ENCODE peak calls at places on chromosomes 6 and 20, in four cellular contexts. One of them, this sample, is unnamed.
A peak's percentile ranks its signal among the peaks of the same experiment; 100 is the strongest.

GRCh38 chr20:1122388-1123315 is 4.2 kb downstream of the PSMF1 start:
- DNase-seq in fibroblast of lung: peak; percentile 31
- DNase-seq in SK-N-SH: no peak
- DNase-seq in keratinocyte: no peak
- DNase-seq in this sample: no peak

GRCh38 chr6:126015869-126016268 is 29.5 kb downstream of the TRMT11 start:
- DNase-seq in SK-N-SH: no peak
- DNase-seq in keratinocyte: no peak
- DNase-seq in fibroblast of lung: peak; percentile 88
- DNase-seq in this sample: no peak

GRCh38 chr6:3526962-3527796 is 70.3 kb upstream of the SLC22A23 start:
- DNase-seq in keratinocyte: no peak
- DNase-seq in fibroblast of lung: no peak
- DNase-seq in SK-N-SH: no peak
- DNase-seq in this sample: no peak

GRCh38 chr6:126341126-126341525 is 1.2 kb downstream of the CENPW start:
- DNase-seq in SK-N-SH: no peak
- DNase-seq in fibroblast of lung: no peak
- DNase-seq in keratinocyte: no peak
- DNase-seq in this sample: no peak

GRCh38 chr20:1838479-1839279 is 56.5 kb upstream of the SIRPA start:
- DNase-seq in keratinocyte: no peak
- DNase-seq in SK-N-SH: peak; percentile 76
- DNase-seq in fibroblast of lung: no peak
- DNase-seq in this sample: no peak

GRCh38 chr6:29589423-29590048 is 4.6 kb downstream of the OR2H2 start:
- DNase-seq in keratinocyte: peak; percentile 13
- DNase-seq in SK-N-SH: peak; percentile 54
- DNase-seq in fibroblast of lung: peak; percentile 30
- DNase-seq in this sample: peak; percentile 82

GRCh38 chr6:105835373-105835772 is 250.8 kb upstream of the PRDM1 start:
- DNase-seq in keratinocyte: peak; percentile 11
- DNase-seq in fibroblast of lung: peak; percentile 49
- DNase-seq in SK-N-SH: no peak
- DNase-seq in this sample: peak; percentile 70

GRCh38 chr6:68211242-68211795 is 423.8 kb upstream of the ADGRB3 start:
- DNase-seq in fibroblast of lung: no peak
- DNase-seq in SK-N-SH: no peak
- DNase-seq in keratinocyte: no peak
- DNase-seq in this sample: no peak

GRCh38 chr6:47352169-47352568 is 42.5 kb upstream of the TNFRSF21 start:
- DNase-seq in fibroblast of lung: no peak
- DNase-seq in SK-N-SH: peak; percentile 4
- DNase-seq in keratinocyte: no peak
- DNase-seq in this sample: no peak

GRCh38 chr6:128410584-128410983 is 109.8 kb downstream of the PTPRK start:
- DNase-seq in fibroblast of lung: no peak
- DNase-seq in keratinocyte: no peak
- DNase-seq in SK-N-SH: no peak
- DNase-seq in this sample: no peak

GRCh38 chr6:165049362-165049761 is 260.0 kb downstream of the C6orf118 start:
- DNase-seq in fibroblast of lung: peak; percentile 25
- DNase-seq in keratinocyte: no peak
- DNase-seq in SK-N-SH: peak; percentile 37
- DNase-seq in this sample: peak; percentile 92

GRCh38 chr6:155493694-155494143 is 38.1 kb upstream of the NOX3 start:
- DNase-seq in keratinocyte: peak; percentile 88
- DNase-seq in fibroblast of lung: peak; percentile 100
- DNase-seq in SK-N-SH: no peak
- DNase-seq in this sample: peak; percentile 54

GRCh38 chr20:5741089-5741488 is 9.1 kb upstream of the SHLD1 start:
- DNase-seq in SK-N-SH: no peak
- DNase-seq in fibroblast of lung: peak; percentile 65
- DNase-seq in keratinocyte: no peak
- DNase-seq in this sample: no peak

GRCh38 chr20:32536861-32537656 is 48.1 kb downstream of the NOL4L start:
- DNase-seq in keratinocyte: no peak
- DNase-seq in SK-N-SH: peak; percentile 59
- DNase-seq in fibroblast of lung: no peak
- DNase-seq in this sample: peak; percentile 53

GRCh38 chr20:34984756-34985261 is 29.1 kb downstream of the MYH7B start:
- DNase-seq in fibroblast of lung: no peak
- DNase-seq in SK-N-SH: no peak
- DNase-seq in keratinocyte: no peak
- DNase-seq in this sample: no peak

GRCh38 chr6:2630362-2630761 is 120.4 kb downstream of the MYLK4 start:
- DNase-seq in keratinocyte: peak; percentile 71
- DNase-seq in fibroblast of lung: peak; percentile 98
- DNase-seq in SK-N-SH: no peak
- DNase-seq in this sample: no peak

GRCh38 chr6:7901780-7902179 is 8.8 kb downstream of the TXNDC5 start:
- DNase-seq in fibroblast of lung: no peak
- DNase-seq in keratinocyte: no peak
- DNase-seq in SK-N-SH: no peak
- DNase-seq in this sample: no peak

GRCh38 chr6:113392551-113393055 is 464.5 kb upstream of the MARCKS start:
- DNase-seq in keratinocyte: no peak
- DNase-seq in fibroblast of lung: no peak
- DNase-seq in SK-N-SH: no peak
- DNase-seq in this sample: no peak

GRCh38 chr20:11542645-11543044 is 375.0 kb upstream of the BTBD3 start:
- DNase-seq in fibroblast of lung: no peak
- DNase-seq in keratinocyte: no peak
- DNase-seq in SK-N-SH: no peak
- DNase-seq in this sample: no peak

GRCh38 chr6:31829633-31830492 is 2.3 kb downstream of the HSPA1B start:
- DNase-seq in SK-N-SH: no peak
- DNase-seq in fibroblast of lung: no peak
- DNase-seq in keratinocyte: no peak
- DNase-seq in this sample: peak; percentile 79

GRCh38 chr6:107658920-107659879 is 164.9 kb downstream of the SCML4 start:
- DNase-seq in SK-N-SH: no peak
- DNase-seq in fibroblast of lung: peak; percentile 40
- DNase-seq in keratinocyte: no peak
- DNase-seq in this sample: peak; percentile 59

DNA sequence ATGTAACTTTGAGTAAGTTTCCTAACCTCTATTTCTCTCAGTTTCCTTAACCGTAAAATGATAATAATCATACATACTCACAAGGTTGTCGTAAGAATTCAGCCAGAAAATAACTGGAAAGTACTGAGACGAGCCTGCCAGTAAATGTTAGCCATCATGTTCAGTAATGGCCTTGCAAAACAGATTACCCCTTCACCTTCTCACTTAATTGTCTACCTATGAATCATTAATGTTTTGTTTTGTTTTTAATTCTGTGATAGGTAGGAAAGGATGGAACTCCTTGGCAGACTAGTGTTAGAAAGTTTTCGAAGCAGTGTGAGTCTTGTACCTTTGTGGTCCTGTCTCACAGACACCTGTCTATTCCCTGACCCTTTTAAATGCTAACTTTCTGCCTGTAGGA is 50.6 kb downstream of the MAPK14 start:
- DNase-seq in keratinocyte: no peak
- DNase-seq in fibroblast of lung: no peak
- DNase-seq in SK-N-SH: no peak
- DNase-seq in this sample: no peak
- H3K27ac ChIP-seq in keratinocyte: no peak overlapping the region
- H3K27ac ChIP-seq in fibroblast of lung: no peak overlapping the region
- H3K27ac ChIP-seq in SK-N-SH: no peak overlapping the region
- H3K27ac ChIP-seq in this sample: no peak overlapping the region

DNA sequence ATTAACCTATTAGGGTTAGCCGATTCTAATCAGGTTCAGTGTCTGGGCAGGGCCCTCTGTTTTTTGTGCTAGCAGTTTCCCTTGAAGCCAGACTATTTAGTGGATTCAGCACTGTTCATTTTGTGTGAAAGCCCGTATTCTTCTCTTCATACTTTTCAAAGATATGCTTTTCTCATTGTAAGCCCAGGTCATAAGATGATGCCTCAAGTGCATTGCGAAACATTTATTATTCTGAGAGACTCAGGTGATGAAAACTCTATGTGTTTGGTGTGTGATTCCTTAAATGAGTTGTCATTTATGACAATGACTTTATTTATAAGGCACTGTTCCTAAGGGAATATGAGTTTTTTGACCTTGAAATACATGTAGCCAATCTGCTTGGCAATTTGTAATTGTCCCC is 851.0 kb upstream of the FLRT3 start:
- DNase-seq in SK-N-SH: no peak
- DNase-seq in keratinocyte: no peak
- DNase-seq in fibroblast of lung: no peak
- DNase-seq in this sample: no peak
- H2AFZ ChIP-seq in SK-N-SH: no peak overlapping the region
- H2AFZ ChIP-seq in keratinocyte: no peak overlapping the region
- H2AFZ ChIP-seq in fibroblast of lung: no peak overlapping the region
- H2AFZ ChIP-seq in this sample: no peak overlapping the region

GRCh38 chr6:169528755-169529154 is 173.1 kb downstream of the WDR27 start:
- DNase-seq in SK-N-SH: no peak
- DNase-seq in fibroblast of lung: no peak
- DNase-seq in keratinocyte: no peak
- DNase-seq in this sample: no peak
- H3K9ac ChIP-seq in SK-N-SH: no peak overlapping the region
- H3K9ac ChIP-seq in fibroblast of lung: no peak overlapping the region
- H3K9ac ChIP-seq in keratinocyte: no peak overlapping the region
- H3K9ac ChIP-seq in this sample: no peak overlapping the region

GRCh38 chr6:44100088-44100550 is 27.1 kb downstream of the MRPL14 start:
- DNase-seq in keratinocyte: no peak
- DNase-seq in fibroblast of lung: peak; percentile 20
- DNase-seq in SK-N-SH: peak; percentile 47
- DNase-seq in this sample: peak; percentile 66

GRCh38 chr6:44099192-44099591 is 28.1 kb downstream of the MRPL14 start:
- DNase-seq in SK-N-SH: no peak
- DNase-seq in keratinocyte: no peak
- DNase-seq in fibroblast of lung: no peak
- DNase-seq in this sample: no peak

GRCh38 chr6:44102527-44102926 is 24.7 kb downstream of the MRPL14 start:
- DNase-seq in fibroblast of lung: no peak
- DNase-seq in keratinocyte: no peak
- DNase-seq in SK-N-SH: no peak
- DNase-seq in this sample: no peak

GRCh38 chr6:44104661-44105060 is 22.6 kb downstream of the MRPL14 start:
- DNase-seq in keratinocyte: no peak
- DNase-seq in SK-N-SH: no peak
- DNase-seq in fibroblast of lung: no peak
- DNase-seq in this sample: no peak

GRCh38 chr6:44101832-44102231 is 25.4 kb downstream of the MRPL14 start:
- DNase-seq in fibroblast of lung: no peak
- DNase-seq in keratinocyte: no peak
- DNase-seq in SK-N-SH: no peak
- DNase-seq in this sample: no peak
- H3K27ac ChIP-seq in fibroblast of lung: no peak overlapping the region
- H3K27ac ChIP-seq in keratinocyte: no peak overlapping the region
- H3K27ac ChIP-seq in SK-N-SH: no peak overlapping the region
- H3K27ac ChIP-seq in this sample: no peak overlapping the region